ENCODE peak calls at places on chromosomes 1 and 21, in eight cellular contexts. P, A, D, C, K, Z, H and G are unnamed samples.
A peak's percentile ranks its signal among the peaks of the same experiment; 100 is the strongest.

GRCh38 chr1:197170538-197170937 is 24.1 kb upstream of the ASPM start:
- DNase-seq in P (no peak), A (no peak), D (no peak), C (no peak), K (no peak), Z (no peak), H (no peak), G (no peak)

GRCh38 chr1:74753104-74753503 is 20.2 kb downstream of the TYW3 start:
- DNase-seq in P (no peak), A (no peak), D (no peak), C (no peak), K (no peak), Z (no peak), H (no peak), G (no peak)

GRCh38 chr1:160414836-160415235 is 14.5 kb downstream of the VANGL2 start:
- DNase-seq in P (no peak), A (no peak), D (no peak), C (no peak), K (no peak), Z (no peak), H (no peak), G (no peak)

GRCh38 chr1:243977104-243977503 is 74.0 kb upstream of the ZBTB18 start:
- DNase-seq in P (no peak), A (no peak), D (no peak), C (no peak), K (no peak), Z (no peak), H (no peak), G (no peak)

GRCh38 chr1:17412093-17412870 is 27.2 kb downstream of the RCC2 start:
- DNase-seq in P (no peak), A (no peak), D (peak; percentile 31), C (no peak), K (no peak), Z (no peak), H (no peak), G (no peak)

GRCh38 chr1:222627232-222627631 is 9.3 kb downstream of the MIA3 start:
- DNase-seq in P (no peak), A (no peak), D (no peak), C (no peak), K (no peak), Z (no peak), H (no peak), G (no peak)

GRCh38 chr1:214764502-214764901 is 161.5 kb downstream of the CENPF start:
- DNase-seq in P (no peak), A (no peak), D (no peak), C (no peak), K (no peak), Z (no peak), H (no peak), G (no peak)

GRCh38 chr1:91884459-91885290 is 1.3 kb downstream of the TGFBR3 start:
- DNase-seq in P (no peak), A (peak; percentile 29), D (no peak), C (peak; percentile 20), K (no peak), Z (no peak), H (peak; percentile 61), G (no peak)

GRCh38 chr1:110771245-110772022 is 96.7 kb upstream of the KCNA3 start:
- DNase-seq in P (no peak), A (no peak), D (no peak), C (no peak), K (no peak), Z (no peak), H (no peak), G (no peak)

GRCh38 chr1:89765774-89766173 is 55.1 kb upstream of the LRRC8D start:
- DNase-seq in P (no peak), A (no peak), D (no peak), C (no peak), K (no peak), Z (no peak), H (no peak), G (no peak)

GRCh38 chr1:188817814-188818213 is 1659.8 kb downstream of the BRINP3 start:
- DNase-seq in P (no peak), A (no peak), D (no peak), C (no peak), K (no peak), Z (no peak), H (no peak), G (no peak)

GRCh38 chr1:64839732-64840405 is 95.0 kb downstream of the RAVER2 start:
- DNase-seq in P (no peak), A (no peak), D (no peak), C (no peak), K (no peak), Z (no peak), H (no peak), G (no peak)

GRCh38 chr1:223328566-223328965 is 35.4 kb downstream of the SUSD4 start:
- DNase-seq in P (no peak), A (no peak), D (no peak), C (no peak), K (no peak), Z (no peak), H (no peak), G (no peak)

GRCh38 chr1:224533517-224533916 is 82.6 kb upstream of the CNIH3 start:
- DNase-seq in P (no peak), A (no peak), D (no peak), C (no peak), K (no peak), Z (no peak), H (no peak), G (no peak)

GRCh38 chr1:10474613-10475507 is at the start of gene PEX14:
- DNase-seq in P (peak; percentile 68), A (peak; percentile 79), D (peak; percentile 93), C (peak; percentile 71), K (peak; percentile 68), Z (peak; percentile 87), H (peak; percentile 85), G (peak; percentile 69)

GRCh38 chr21:42746593-42747266 is 93.3 kb downstream of the PDE9A start:
- DNase-seq in P (no peak), A (peak; percentile 44), D (peak; percentile 81), C (no peak), K (peak; percentile 37), Z (no peak), H (peak; percentile 54), G (no peak)

GRCh38 chr1:107870691-107871090 is 94.3 kb downstream of the VAV3 start:
- DNase-seq in P (no peak), A (no peak), D (no peak), C (no peak), K (no peak), Z (no peak), H (no peak), G (no peak)

GRCh38 chr1:19762175-19762779 is 37.4 kb downstream of the TMCO4 start:
- DNase-seq in P (no peak), A (no peak), D (no peak), C (no peak), K (no peak), Z (peak; percentile 46), H (peak; percentile 38), G (no peak)

GRCh38 chr1:232611834-232612233 is 18.1 kb downstream of the SIPA1L2 start:
- DNase-seq in P (no peak), A (no peak), D (no peak), C (no peak), K (no peak), Z (no peak), H (no peak), G (no peak)

GRCh38 chr1:1527092-1527816 is 13.2 kb downstream of the TMEM240 start:
- DNase-seq in P (no peak), A (no peak), D (no peak), C (no peak), K (no peak), Z (no peak), H (no peak), G (no peak)

GRCh38 chr1:89200668-89201488 is 2.1 kb upstream of the GBP4 start:
- DNase-seq in P (no peak), A (no peak), D (no peak), C (no peak), K (no peak), Z (no peak), H (no peak), G (no peak)

GRCh38 chr1:21671915-21672314 is 2.8 kb upstream of the RAP1GAP start:
- DNase-seq in P (no peak), A (no peak), D (no peak), C (no peak), K (no peak), Z (no peak), H (no peak), G (no peak)

GRCh38 chr21:35748683-35749314 is 311.5 kb downstream of the SETD4 start:
- DNase-seq in P (no peak), A (no peak), D (no peak), C (no peak), K (no peak), Z (no peak), H (no peak), G (no peak)

GRCh38 chr1:74502432-74502831 is 10.0 kb downstream of the LRRC53 start:
- DNase-seq in P (no peak), A (no peak), D (no peak), C (no peak), K (no peak), Z (no peak), H (no peak), G (no peak)

GRCh38 chr1:91674107-91674506 is 173.5 kb downstream of the CDC7 start:
- DNase-seq in P (no peak), A (no peak), D (no peak), C (no peak), K (no peak), Z (no peak), H (no peak), G (no peak)

GRCh38 chr1:231929311-231929710 is 302.7 kb downstream of the DISC1 start:
- DNase-seq in P (no peak), A (no peak), D (no peak), C (no peak), K (no peak), Z (peak; percentile 49), H (no peak), G (no peak)

GRCh38 chr1:43750083-43750482 is 42.7 kb downstream of the ST3GAL3 start:
- DNase-seq in P (no peak), A (no peak), D (no peak), C (no peak), K (no peak), Z (no peak), H (no peak), G (no peak)

GRCh38 chr1:15765495-15766194 is 7.0 kb downstream of the FBLIM1 start:
- DNase-seq in P (no peak), A (no peak), D (peak; percentile 71), C (no peak), K (no peak), Z (no peak), H (no peak), G (no peak)

GRCh38 chr1:5611431-5611830 is 380.8 kb downstream of the NPHP4 start:
- DNase-seq in P (no peak), A (no peak), D (no peak), C (no peak), K (no peak), Z (no peak), H (no peak), G (no peak)

GRCh38 chr1:154236855-154237254 is 16.1 kb downstream of the UBAP2L start:
- DNase-seq in P (no peak), A (no peak), D (no peak), C (no peak), K (no peak), Z (no peak), H (no peak), G (no peak)

GRCh38 chr1:25844485-25845337 is 14.5 kb downstream of the AUNIP start:
- DNase-seq in P (no peak), A (no peak), D (no peak), C (no peak), K (no peak), Z (no peak), H (no peak), G (no peak)

GRCh38 chr1:27397106-27397505 is 4.7 kb downstream of the GPR3 start:
- DNase-seq in P (no peak), A (no peak), D (no peak), C (no peak), K (no peak), Z (no peak), H (no peak), G (no peak)

GRCh38 chr1:179558078-179558477 is 17.7 kb downstream of the NPHS2 start:
- DNase-seq in P (no peak), A (no peak), D (no peak), C (no peak), K (no peak), Z (no peak), H (no peak), G (no peak)